ENCODE peak calls at places on chromosomes 11 and 22, in seven cellular contexts. One of them, this sample, is unnamed.

GRCh38 chr22:21961886-21962654 is 9.4 kb upstream of the PPM1F start:
- DNase-seq in choroid plexus epithelial cell: peak
- DNase-seq in spleen: no peak
- DNase-seq in astrocyte of the hippocampus: peak
- DNase-seq in small intestine: peak
- DNase-seq in posterior vena cava: no peak
- DNase-seq in substantia nigra: no peak
- DNase-seq in this sample: no peak

GRCh38 chr11:2264366-2265011 is 5.9 kb downstream of the ASCL2 start:
- DNase-seq in choroid plexus epithelial cell: no peak
- DNase-seq in spleen: no peak
- DNase-seq in astrocyte of the hippocampus: no peak
- DNase-seq in small intestine: no peak
- DNase-seq in posterior vena cava: no peak
- DNase-seq in substantia nigra: no peak
- DNase-seq in this sample: no peak

GRCh38 chr11:90251599-90251998 is 28.8 kb upstream of the CHORDC1 start:
- DNase-seq in choroid plexus epithelial cell: no peak
- DNase-seq in spleen: no peak
- DNase-seq in astrocyte of the hippocampus: no peak
- DNase-seq in small intestine: no peak
- DNase-seq in posterior vena cava: no peak
- DNase-seq in substantia nigra: no peak
- DNase-seq in this sample: no peak

GRCh38 chr11:9688716-9689511 is 25.0 kb downstream of the SWAP70 start:
- DNase-seq in choroid plexus epithelial cell: peak
- DNase-seq in spleen: no peak
- DNase-seq in astrocyte of the hippocampus: peak
- DNase-seq in small intestine: no peak
- DNase-seq in posterior vena cava: no peak
- DNase-seq in substantia nigra: peak
- DNase-seq in this sample: no peak

GRCh38 chr11:5486003-5486402 is 2.5 kb upstream of the OR52D1 start:
- DNase-seq in choroid plexus epithelial cell: no peak
- DNase-seq in spleen: no peak
- DNase-seq in astrocyte of the hippocampus: no peak
- DNase-seq in small intestine: no peak
- DNase-seq in posterior vena cava: no peak
- DNase-seq in substantia nigra: no peak
- DNase-seq in this sample: no peak

GRCh38 chr11:124762624-124763155 is 600 bp upstream of the ESAM start:
- DNase-seq in choroid plexus epithelial cell: no peak
- DNase-seq in spleen: peak
- DNase-seq in astrocyte of the hippocampus: peak
- DNase-seq in small intestine: peak
- DNase-seq in posterior vena cava: no peak
- DNase-seq in substantia nigra: no peak
- DNase-seq in this sample: no peak

GRCh38 chr11:64331569-64332371 is 8.2 kb upstream of the CCDC88B start:
- DNase-seq in choroid plexus epithelial cell: peak
- DNase-seq in spleen: peak
- DNase-seq in astrocyte of the hippocampus: peak
- DNase-seq in small intestine: peak
- DNase-seq in posterior vena cava: peak
- DNase-seq in substantia nigra: peak
- DNase-seq in this sample: peak

GRCh38 chr11:46948378-46949131 is 12.0 kb downstream of the CSTPP1 start:
- DNase-seq in choroid plexus epithelial cell: peak
- DNase-seq in spleen: no peak
- DNase-seq in astrocyte of the hippocampus: peak
- DNase-seq in small intestine: peak
- DNase-seq in posterior vena cava: no peak
- DNase-seq in substantia nigra: no peak
- DNase-seq in this sample: no peak

GRCh38 chr11:117034901-117035300 is 63.3 kb downstream of the SIK3 start:
- DNase-seq in choroid plexus epithelial cell: no peak
- DNase-seq in spleen: no peak
- DNase-seq in astrocyte of the hippocampus: no peak
- DNase-seq in small intestine: no peak
- DNase-seq in posterior vena cava: no peak
- DNase-seq in substantia nigra: no peak
- DNase-seq in this sample: no peak

GRCh38 chr11:82557274-82557673 is 176.4 kb downstream of the FAM181B start:
- DNase-seq in choroid plexus epithelial cell: no peak
- DNase-seq in spleen: peak
- DNase-seq in astrocyte of the hippocampus: no peak
- DNase-seq in small intestine: no peak
- DNase-seq in posterior vena cava: no peak
- DNase-seq in substantia nigra: peak
- DNase-seq in this sample: peak